ENCODE peak calls at places on chromosomes 13 and 19, in nine cellular contexts. Z, E, S, B, R, A, Y, W and G are unnamed samples.

GRCh38 chr13:83880275-83881027 is 1.8 kb downstream of the SLITRK1 start:
- DNase-seq in Z (no peak), E (no peak), S (no peak), B (no peak), R (no peak), A (no peak), Y (peak), W (no peak), G (no peak)

GRCh38 chr19:42207767-42208259 is 9.7 kb downstream of the DEDD2 start:
- DNase-seq in Z (peak), E (no peak), S (no peak), B (no peak), R (peak), A (peak), Y (no peak), W (no peak), G (no peak)

GRCh38 chr19:18708452-18709231 is 25.2 kb downstream of the CRTC1 start:
- DNase-seq in Z (no peak), E (no peak), S (no peak), B (no peak), R (no peak), A (no peak), Y (no peak), W (no peak), G (no peak)

GRCh38 chr13:94352057-94352456 is 127.4 kb downstream of the DCT start:
- DNase-seq in Z (no peak), E (no peak), S (no peak), B (no peak), R (no peak), A (no peak), Y (no peak), W (no peak), G (no peak)

GRCh38 chr13:27482996-27483395 is 32.6 kb upstream of the MTIF3 start:
- DNase-seq in Z (no peak), E (no peak), S (no peak), B (no peak), R (no peak), A (no peak), Y (no peak), W (no peak), G (no peak)

GRCh38 chr13:67299731-67300130 is 69.6 kb upstream of the PCDH9 start:
- DNase-seq in Z (no peak), E (no peak), S (no peak), B (no peak), R (peak), A (peak), Y (no peak), W (no peak), G (no peak)

GRCh38 chr13:25217023-25217909 is 45.2 kb upstream of the AMER2 start:
- DNase-seq in Z (peak), E (peak), S (no peak), B (no peak), R (peak), A (peak), Y (no peak), W (no peak), G (no peak)

GRCh38 chr19:39405930-39406655 is 554 bp upstream of the ZFP36 start:
- DNase-seq in Z (no peak), E (no peak), S (peak), B (peak), R (no peak), A (no peak), Y (no peak), W (peak), G (peak)

GRCh38 chr19:45650722-45651121 is 11.5 kb upstream of the EML2 start:
- DNase-seq in Z (no peak), E (no peak), S (no peak), B (no peak), R (no peak), A (no peak), Y (no peak), W (no peak), G (no peak)

GRCh38 chr19:35254341-35255297 is 5.8 kb downstream of the LSR start:
- DNase-seq in Z (no peak), E (no peak), S (no peak), B (no peak), R (no peak), A (no peak), Y (no peak), W (no peak), G (no peak)

GRCh38 chr13:66887088-66887487 is 343.0 kb downstream of the PCDH9 start:
- DNase-seq in Z (no peak), E (no peak), S (no peak), B (no peak), R (peak), A (peak), Y (peak), W (no peak), G (no peak)

GRCh38 chr19:56348289-56348877 is 33.7 kb upstream of the ZSCAN5A start:
- DNase-seq in Z (no peak), E (no peak), S (no peak), B (no peak), R (peak), A (no peak), Y (peak), W (no peak), G (no peak)